ENCODE peak calls at places on chromosomes 16 and 17, in eight cellular contexts. F is cardiac muscle cell, K is fibroblast of the aortic adventitia, G is AG04450, R is tibial artery, I is A549, M is choroid plexus epithelial cell, E is colonic mucosa. O is an unnamed sample.

GRCh38 chr17:306536-307294 is 45.9 kb downstream of the RPH3AL start:
- DNase-seq in R (no peak), F (no peak), K (no peak), I (no peak), G (no peak), E (no peak), M (no peak), O (no peak)

GRCh38 chr16:2015117-2015946 is 4.3 kb upstream of the NPW start:
- DNase-seq in K (peak; percentile 65), G (no peak), R (no peak), M (no peak), E (peak; percentile 80), I (no peak), F (peak; percentile 11), O (no peak)

GRCh38 chr16:84507011-84507982 is 2.8 kb upstream of the MEAK7 start:
- DNase-seq in G (no peak), M (no peak), I (no peak), K (no peak), R (peak; percentile 65), F (no peak), E (no peak), O (no peak)

GRCh38 chr16:2963611-2964415 is at the start of gene KREMEN2:
- DNase-seq in G (no peak), M (peak; percentile 24), R (no peak), K (no peak), I (peak; percentile 82), F (no peak), E (peak; percentile 23), O (no peak)

GRCh38 chr17:44992242-44992939 is 24.3 kb upstream of the C1QL1 start:
- DNase-seq in K (no peak), R (no peak), I (no peak), M (no peak), G (no peak), F (no peak), E (no peak), O (no peak)

GRCh38 chr17:7356072-7356549 is 1.2 kb downstream of the TMEM95 start:
- DNase-seq in R (peak; percentile 87), M (peak; percentile 75), E (peak; percentile 89), I (peak; percentile 89), K (peak; percentile 66), F (peak; percentile 78), G (no peak), O (peak; percentile 56)

GRCh38 chr17:74042744-74043486 is 160.6 kb upstream of the RPL38 start:
- DNase-seq in E (no peak), I (peak; percentile 99), G (no peak), R (peak; percentile 79), K (peak; percentile 50), M (peak; percentile 72), F (peak; percentile 60), O (peak; percentile 86)

GRCh38 chr16:58034786-58035185 is 9.2 kb downstream of the MMP15 start:
- DNase-seq in E (no peak), M (no peak), I (no peak), G (no peak), R (no peak), F (no peak), K (no peak), O (no peak)

GRCh38 chr16:2692948-2693651 is 10.8 kb downstream of the KCTD5 start:
- DNase-seq in F (no peak), G (no peak), E (no peak), M (peak; percentile 56), I (no peak), R (no peak), K (peak; percentile 8), O (peak; percentile 72)

GRCh38 chr16:84448444-84448843 is 56.0 kb downstream of the MEAK7 start:
- DNase-seq in E (no peak), R (peak; percentile 51), F (no peak), M (no peak), G (no peak), K (no peak), I (no peak), O (no peak)

GRCh38 chr16:6193718-6194117 is 1096.1 kb upstream of the EEF2KMT start:
- DNase-seq in I (no peak), M (peak; percentile 6), K (no peak), G (no peak), R (no peak), E (peak; percentile 28), F (no peak), O (peak; percentile 5)

GRCh38 chr16:30660424-30661251 is 2.4 kb downstream of the FBRS start:
- DNase-seq in G (no peak), I (no peak), F (no peak), R (no peak), K (no peak), M (peak; percentile 65), E (peak; percentile 89), O (peak; percentile 19)

GRCh38 chr17:68356520-68356919 is 65.2 kb downstream of the ARSG start:
- DNase-seq in G (no peak), K (no peak), I (no peak), M (peak; percentile 49), R (no peak), F (no peak), E (peak; percentile 23), O (peak; percentile 76)

GRCh38 chr17:2170023-2170422 is 115.1 kb downstream of the HIC1 start:
- DNase-seq in E (no peak), R (no peak), K (no peak), F (no peak), I (no peak), G (no peak), M (no peak), O (no peak)

GRCh38 chr16:26365555-26365954 is 673.8 kb downstream of the HS3ST4 start:
- DNase-seq in K (no peak), G (no peak), I (no peak), M (no peak), E (no peak), F (no peak), R (no peak), O (no peak)

GRCh38 chr16:15041260-15042011 is 14.4 kb downstream of the NTAN1 start:
- DNase-seq in K (peak; percentile 79), M (peak; percentile 41), F (peak; percentile 74), I (no peak), G (no peak), E (peak; percentile 78), R (peak; percentile 92), O (peak; percentile 22)

DNA sequence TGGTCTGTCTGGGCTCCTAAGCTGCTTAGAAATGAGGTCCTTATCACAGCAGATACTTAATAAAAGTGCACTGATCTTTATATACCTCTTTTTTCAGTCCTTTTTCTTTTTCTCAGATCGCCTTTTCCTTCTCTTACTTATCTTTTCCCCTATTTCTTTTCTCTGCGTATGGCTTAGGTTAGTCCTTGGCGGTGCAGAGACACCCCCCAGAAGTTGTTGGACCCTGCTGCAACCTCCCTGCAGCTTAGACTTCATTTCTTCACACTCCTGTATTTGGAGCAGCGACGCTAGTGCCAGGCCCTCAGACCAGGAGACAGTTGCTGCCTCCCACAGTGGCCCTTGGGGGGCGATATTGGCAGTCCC is 67.6 kb downstream of the CENPV start:
- DNase-seq in R (no peak), M (no peak), K (no peak), E (no peak), F (no peak), I (no peak), G (no peak), O (no peak)
- TF ChIP-seq CTCF in R (peak; percentile 31), M (peak; percentile 62), K (peak; percentile 44), E (peak; percentile 55), F (peak; percentile 52), I (peak; percentile 88), G (peak; percentile 49), O (peak; percentile 62)

GRCh38 chr17:41734139-41734948 is at the start of gene HAP1:
- DNase-seq in I (peak; percentile 84), K (peak; percentile 13), R (no peak), G (no peak), E (no peak), F (peak; percentile 31), M (peak; percentile 17), O (no peak)
- H3K4me3 ChIP-seq in I (peak within 1 kb of the TSS; percentile 57), K (peak within 1 kb of the TSS; percentile 37), R (peak within 1 kb of the TSS; percentile 45), G (peak within 1 kb of the TSS; percentile 48), E (peak within 1 kb of the TSS; percentile 34), F (peak within 1 kb of the TSS; percentile 40), M (peak within 1 kb of the TSS; percentile 41), O (peak within 1 kb of the TSS; percentile 30)

GRCh38 chr17:83190601-83191387 is 111.4 kb downstream of the METRNL start:
- DNase-seq in I (no peak), F (no peak), M (no peak), K (no peak), R (peak; percentile 62), G (no peak), E (peak; percentile 15), O (no peak)
- TF ChIP-seq CTCF in I (no peak), F (no peak), M (no peak), K (no peak), R (no peak), G (no peak), E (no peak), O (no peak)

GRCh38 chr16:20902426-20902825 is 1.9 kb downstream of the LYRM1 start:
- DNase-seq in F (no peak), E (no peak), G (no peak), K (no peak), I (no peak), R (no peak), M (no peak), O (no peak)
- H3K4me3 ChIP-seq in F (no peak overlapping the region), E (no peak overlapping the region), G (no peak overlapping the region), K (no peak overlapping the region), I (no peak overlapping the region), R (peak overlapping the region; percentile 63), M (no peak overlapping the region), O (no peak overlapping the region)

DNA sequence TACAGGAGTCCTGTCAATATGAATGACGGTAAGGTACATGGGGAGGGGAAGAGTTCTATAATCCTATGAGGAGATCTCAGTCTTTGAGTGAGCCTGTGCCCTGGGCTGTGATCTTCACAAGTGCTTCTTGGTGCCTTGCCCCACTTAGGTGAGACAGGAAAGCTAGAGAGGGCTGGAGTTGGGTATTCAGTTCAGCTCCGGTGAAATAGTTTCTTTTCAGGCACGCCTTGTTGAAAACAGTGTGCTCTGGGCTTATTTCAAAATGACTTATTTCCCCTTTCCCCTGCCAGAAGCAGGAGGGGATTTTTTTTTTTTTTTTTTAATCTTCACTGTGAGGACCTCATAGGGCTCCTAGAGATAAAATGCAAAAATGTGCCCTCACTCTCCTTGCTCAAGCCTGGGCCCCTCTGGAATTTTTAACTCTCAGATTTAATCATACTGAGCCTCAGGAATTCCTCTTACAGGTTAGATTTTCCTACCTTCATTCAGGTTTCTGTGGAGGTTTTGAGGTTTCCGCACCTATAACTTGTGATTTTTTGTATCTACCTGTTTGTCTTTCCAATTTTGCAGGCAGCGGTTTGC is 27.3 kb downstream of the MOSMO start:
- DNase-seq in K (no peak), E (no peak), F (peak; percentile 20), I (no peak), G (no peak), R (no peak), M (no peak), O (no peak)
- TF ChIP-seq CTCF in K (no peak), E (no peak), F (no peak), I (no peak), G (no peak), R (no peak), M (no peak), O (no peak)

O was measured in astrocyte of the spinal cord.